ENCODE peak calls at places on chromosomes 16 and 17, in five cellular contexts. One of them, this sample, is unnamed.

GRCh38 chr16:88354229-88355092 is 28.3 kb upstream of the ZNF469 start:
- DNase-seq in AG04450: no peak
- DNase-seq in upper lobe of left lung: no peak
- DNase-seq in CD4-positive, alpha-beta memory T cell: no peak
- DNase-seq in fibroblast of lung: no peak
- DNase-seq in this sample: no peak

GRCh38 chr16:7363397-7364053 is 30.9 kb downstream of the RBFOX1 start:
- DNase-seq in AG04450: no peak
- DNase-seq in upper lobe of left lung: no peak
- DNase-seq in CD4-positive, alpha-beta memory T cell: no peak
- DNase-seq in fibroblast of lung: no peak
- DNase-seq in this sample: no peak

GRCh38 chr16:81167851-81168250 is 70.6 kb upstream of the BCO1 start:
- DNase-seq in AG04450: no peak
- DNase-seq in upper lobe of left lung: no peak
- DNase-seq in CD4-positive, alpha-beta memory T cell: no peak
- DNase-seq in fibroblast of lung: no peak
- DNase-seq in this sample: no peak

GRCh38 chr17:44655983-44656700 is at the start of gene MEIOC:
- DNase-seq in AG04450: no peak
- DNase-seq in upper lobe of left lung: no peak
- DNase-seq in CD4-positive, alpha-beta memory T cell: no peak
- DNase-seq in fibroblast of lung: no peak
- DNase-seq in this sample: peak; percentile 9

GRCh38 chr16:78484509-78485058 is 385.1 kb downstream of the WWOX start:
- DNase-seq in AG04450: no peak
- DNase-seq in upper lobe of left lung: no peak
- DNase-seq in CD4-positive, alpha-beta memory T cell: no peak
- DNase-seq in fibroblast of lung: no peak
- DNase-seq in this sample: no peak

GRCh38 chr17:1764274-1764673 is 2.4 kb downstream of the SERPINF1 start:
- DNase-seq in AG04450: peak; percentile 75
- DNase-seq in upper lobe of left lung: peak; percentile 67
- DNase-seq in CD4-positive, alpha-beta memory T cell: peak; percentile 72
- DNase-seq in fibroblast of lung: peak; percentile 93
- DNase-seq in this sample: peak; percentile 84

GRCh38 chr17:77421635-77421982 is 280.8 kb downstream of the SEC14L1 start:
- DNase-seq in AG04450: no peak
- DNase-seq in upper lobe of left lung: no peak
- DNase-seq in CD4-positive, alpha-beta memory T cell: no peak
- DNase-seq in fibroblast of lung: no peak
- DNase-seq in this sample: no peak

GRCh38 chr17:28131592-28131991 is 89.1 kb downstream of the NLK start:
- DNase-seq in AG04450: no peak
- DNase-seq in upper lobe of left lung: no peak
- DNase-seq in CD4-positive, alpha-beta memory T cell: no peak
- DNase-seq in fibroblast of lung: peak; percentile 37
- DNase-seq in this sample: no peak

GRCh38 chr17:65558683-65559311 is 2.7 kb downstream of the AXIN2 start:
- DNase-seq in AG04450: no peak
- DNase-seq in upper lobe of left lung: no peak
- DNase-seq in CD4-positive, alpha-beta memory T cell: peak; percentile 20
- DNase-seq in fibroblast of lung: no peak
- DNase-seq in this sample: no peak

GRCh38 chr16:81495321-81496234 is 51.0 kb downstream of the CMIP start:
- DNase-seq in AG04450: no peak
- DNase-seq in upper lobe of left lung: peak; percentile 66
- DNase-seq in CD4-positive, alpha-beta memory T cell: no peak
- DNase-seq in fibroblast of lung: no peak
- DNase-seq in this sample: no peak

GRCh38 chr16:3774156-3774767 is 56.9 kb upstream of the TRAP1 start:
- DNase-seq in AG04450: peak; percentile 13
- DNase-seq in upper lobe of left lung: no peak
- DNase-seq in CD4-positive, alpha-beta memory T cell: no peak
- DNase-seq in fibroblast of lung: peak; percentile 26
- DNase-seq in this sample: no peak

GRCh38 chr16:84922351-84923135 is 88.8 kb downstream of the ZDHHC7 start:
- DNase-seq in AG04450: no peak
- DNase-seq in upper lobe of left lung: peak; percentile 45
- DNase-seq in CD4-positive, alpha-beta memory T cell: no peak
- DNase-seq in fibroblast of lung: peak; percentile 64
- DNase-seq in this sample: no peak

GRCh38 chr17:11953924-11954323 is 43.4 kb downstream of the ZNF18 start:
- DNase-seq in AG04450: no peak
- DNase-seq in upper lobe of left lung: no peak
- DNase-seq in CD4-positive, alpha-beta memory T cell: no peak
- DNase-seq in fibroblast of lung: peak; percentile 6
- DNase-seq in this sample: no peak

GRCh38 chr17:28547623-28548416 is 4.6 kb downstream of the UNC119 start:
- DNase-seq in AG04450: no peak
- DNase-seq in upper lobe of left lung: peak; percentile 82
- DNase-seq in CD4-positive, alpha-beta memory T cell: peak; percentile 55
- DNase-seq in fibroblast of lung: peak; percentile 69
- DNase-seq in this sample: peak; percentile 40

GRCh38 chr16:26598061-26598460 is 468.7 kb upstream of the C16orf82 start:
- DNase-seq in AG04450: no peak
- DNase-seq in upper lobe of left lung: no peak
- DNase-seq in CD4-positive, alpha-beta memory T cell: peak; percentile 54
- DNase-seq in fibroblast of lung: no peak
- DNase-seq in this sample: peak; percentile 28

GRCh38 chr17:4969551-4970231 is 2.1 kb upstream of the SPAG7 start:
- DNase-seq in AG04450: no peak
- DNase-seq in upper lobe of left lung: no peak
- DNase-seq in CD4-positive, alpha-beta memory T cell: no peak
- DNase-seq in fibroblast of lung: peak; percentile 47
- DNase-seq in this sample: no peak

GRCh38 chr17:42577140-42577531 is 393 bp downstream of the PSMC3IP start:
- DNase-seq in AG04450: no peak
- DNase-seq in upper lobe of left lung: no peak
- DNase-seq in CD4-positive, alpha-beta memory T cell: no peak
- DNase-seq in fibroblast of lung: no peak
- DNase-seq in this sample: no peak

GRCh38 chr16:54930034-54930938 is at the start of gene IRX5:
- DNase-seq in AG04450: no peak
- DNase-seq in upper lobe of left lung: peak; percentile 91
- DNase-seq in CD4-positive, alpha-beta memory T cell: peak; percentile 20
- DNase-seq in fibroblast of lung: peak; percentile 67
- DNase-seq in this sample: no peak

GRCh38 chr17:78898075-78898836 is 4.7 kb downstream of the CEP295NL start:
- DNase-seq in AG04450: no peak
- DNase-seq in upper lobe of left lung: no peak
- DNase-seq in CD4-positive, alpha-beta memory T cell: no peak
- DNase-seq in fibroblast of lung: no peak
- DNase-seq in this sample: no peak

GRCh38 chr16:24977673-24978065 is 37.5 kb downstream of the ARHGAP17 start:
- DNase-seq in AG04450: peak; percentile 48
- DNase-seq in upper lobe of left lung: no peak
- DNase-seq in CD4-positive, alpha-beta memory T cell: no peak
- DNase-seq in fibroblast of lung: peak; percentile 88
- DNase-seq in this sample: no peak

GRCh38 chr16:68902376-68903345 is 59.3 kb downstream of the TANGO6 start:
- DNase-seq in AG04450: peak; percentile 15
- DNase-seq in upper lobe of left lung: peak; percentile 47
- DNase-seq in CD4-positive, alpha-beta memory T cell: no peak
- DNase-seq in fibroblast of lung: peak; percentile 66
- DNase-seq in this sample: no peak

GRCh38 chr16:86963600-86964575 is 353.3 kb downstream of the C16orf95 start:
- DNase-seq in AG04450: no peak
- DNase-seq in upper lobe of left lung: no peak
- DNase-seq in CD4-positive, alpha-beta memory T cell: no peak
- DNase-seq in fibroblast of lung: no peak
- DNase-seq in this sample: no peak

GRCh38 chr16:69402448-69402847 is 16.6 kb upstream of the TERF2 start:
- DNase-seq in AG04450: no peak
- DNase-seq in upper lobe of left lung: no peak
- DNase-seq in CD4-positive, alpha-beta memory T cell: no peak
- DNase-seq in fibroblast of lung: no peak
- DNase-seq in this sample: no peak

GRCh38 chr16:2043296-2043979 is 4.2 kb downstream of the NTHL1 start:
- DNase-seq in AG04450: no peak
- DNase-seq in upper lobe of left lung: peak; percentile 91
- DNase-seq in CD4-positive, alpha-beta memory T cell: no peak
- DNase-seq in fibroblast of lung: no peak
- DNase-seq in this sample: no peak

GRCh38 chr17:50014471-50015088 is 19.6 kb upstream of the DLX3 start:
- DNase-seq in AG04450: no peak
- DNase-seq in upper lobe of left lung: no peak
- DNase-seq in CD4-positive, alpha-beta memory T cell: no peak
- DNase-seq in fibroblast of lung: no peak
- DNase-seq in this sample: no peak

GRCh38 chr17:82402865-82403264 is 15.3 kb upstream of the HEXD start:
- DNase-seq in AG04450: no peak
- DNase-seq in upper lobe of left lung: no peak
- DNase-seq in CD4-positive, alpha-beta memory T cell: no peak
- DNase-seq in fibroblast of lung: no peak
- DNase-seq in this sample: no peak

GRCh38 chr17:4310349-4311060 is 46.7 kb upstream of the ANKFY1 start:
- DNase-seq in AG04450: no peak
- DNase-seq in upper lobe of left lung: no peak
- DNase-seq in CD4-positive, alpha-beta memory T cell: no peak
- DNase-seq in fibroblast of lung: peak; percentile 47
- DNase-seq in this sample: no peak

GRCh38 chr17:76384987-76385891 is 830 bp downstream of the SPHK1 start:
- DNase-seq in AG04450: no peak
- DNase-seq in upper lobe of left lung: peak; percentile 61
- DNase-seq in CD4-positive, alpha-beta memory T cell: no peak
- DNase-seq in fibroblast of lung: no peak
- DNase-seq in this sample: peak; percentile 68

GRCh38 chr16:11050954-11051353 is 106.6 kb downstream of the CLEC16A start:
- DNase-seq in AG04450: no peak
- DNase-seq in upper lobe of left lung: no peak
- DNase-seq in CD4-positive, alpha-beta memory T cell: no peak
- DNase-seq in fibroblast of lung: no peak
- DNase-seq in this sample: no peak

GRCh38 chr17:79829004-79829403 is 10.2 kb downstream of the CBX4 start:
- DNase-seq in AG04450: no peak
- DNase-seq in upper lobe of left lung: no peak
- DNase-seq in CD4-positive, alpha-beta memory T cell: no peak
- DNase-seq in fibroblast of lung: no peak
- DNase-seq in this sample: no peak

GRCh38 chr16:28063047-28063521 is 430 bp downstream of the GSG1L start:
- DNase-seq in AG04450: no peak
- DNase-seq in upper lobe of left lung: no peak
- DNase-seq in CD4-positive, alpha-beta memory T cell: no peak
- DNase-seq in fibroblast of lung: no peak
- DNase-seq in this sample: no peak

GRCh38 chr17:62668091-62668804 is 40.8 kb downstream of the MRC2 start:
- DNase-seq in AG04450: no peak
- DNase-seq in upper lobe of left lung: no peak
- DNase-seq in CD4-positive, alpha-beta memory T cell: no peak
- DNase-seq in fibroblast of lung: no peak
- DNase-seq in this sample: no peak

GRCh38 chr17:43552229-43552837 is 6.2 kb upstream of the ETV4 start:
- DNase-seq in AG04450: no peak
- DNase-seq in upper lobe of left lung: no peak
- DNase-seq in CD4-positive, alpha-beta memory T cell: no peak
- DNase-seq in fibroblast of lung: no peak
- DNase-seq in this sample: no peak

GRCh38 chr17:75031972-75032895 is 14.5 kb downstream of the ATP5PD start:
- DNase-seq in AG04450: no peak
- DNase-seq in upper lobe of left lung: peak; percentile 62
- DNase-seq in CD4-positive, alpha-beta memory T cell: peak; percentile 66
- DNase-seq in fibroblast of lung: peak; percentile 85
- DNase-seq in this sample: peak; percentile 72
- H3K4me3 ChIP-seq in AG04450: peak overlapping the region; percentile 71
- H3K4me3 ChIP-seq in upper lobe of left lung: peak overlapping the region; percentile 59
- H3K4me3 ChIP-seq in CD4-positive, alpha-beta memory T cell: no peak overlapping the region
- H3K4me3 ChIP-seq in fibroblast of lung: peak overlapping the region; percentile 64
- H3K4me3 ChIP-seq in this sample: peak overlapping the region; percentile 44

DNA sequence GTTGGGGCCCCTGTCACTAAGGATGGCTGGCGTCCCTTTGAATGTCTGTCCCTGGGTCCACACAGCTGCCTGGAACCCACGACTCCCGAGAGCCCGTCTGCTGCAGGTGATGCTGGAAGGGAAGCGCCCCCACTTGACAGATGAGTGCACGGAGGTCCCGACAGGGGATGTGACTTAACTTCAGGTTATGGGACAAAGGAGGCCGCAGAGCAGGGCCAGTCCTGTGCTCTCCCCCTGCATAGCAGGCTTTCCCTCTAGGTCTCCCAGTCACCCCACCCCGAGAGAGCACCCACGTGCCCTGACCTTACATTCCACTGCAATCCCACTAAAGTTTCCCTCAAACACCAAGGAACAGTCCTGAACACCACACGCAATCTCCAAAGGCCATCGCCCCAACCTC is 6.0 kb upstream of the RCVRN start:
- DNase-seq in AG04450: no peak
- DNase-seq in upper lobe of left lung: no peak
- DNase-seq in CD4-positive, alpha-beta memory T cell: no peak
- DNase-seq in fibroblast of lung: no peak
- DNase-seq in this sample: no peak
- H3K27ac ChIP-seq in AG04450: no peak overlapping the region
- H3K27ac ChIP-seq in upper lobe of left lung: no peak overlapping the region
- H3K27ac ChIP-seq in CD4-positive, alpha-beta memory T cell: no peak overlapping the region
- H3K27ac ChIP-seq in fibroblast of lung: no peak overlapping the region
- H3K27ac ChIP-seq in this sample: no peak overlapping the region

DNA sequence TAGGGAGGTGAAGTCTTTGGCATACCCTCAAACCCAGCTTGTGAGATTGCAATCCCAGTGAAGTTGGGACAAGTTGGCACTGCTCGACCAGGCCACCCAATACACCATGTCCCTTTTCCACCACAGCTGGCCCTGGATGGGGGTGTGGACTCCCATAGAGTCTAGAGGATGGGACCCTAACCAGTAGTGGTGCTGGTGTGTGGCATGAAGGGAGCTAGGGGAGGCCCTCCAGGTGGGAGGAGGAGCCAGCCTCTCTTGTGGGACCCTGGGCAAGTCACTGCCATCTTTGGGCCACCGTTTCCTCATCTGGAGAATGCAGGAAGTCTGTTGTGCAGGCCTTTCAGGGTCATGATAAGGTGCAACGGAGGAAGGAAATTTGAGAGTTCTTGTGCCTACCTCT is 1854.9 kb downstream of the TP53TG3F start:
- DNase-seq in AG04450: no peak
- DNase-seq in upper lobe of left lung: no peak
- DNase-seq in CD4-positive, alpha-beta memory T cell: no peak
- DNase-seq in fibroblast of lung: no peak
- DNase-seq in this sample: no peak
- H3K9me3 ChIP-seq in AG04450: peaks cover 54% of the 10 kb centered on the region
- H3K9me3 ChIP-seq in upper lobe of left lung: no peaks in the 10 kb centered on the region
- H3K9me3 ChIP-seq in CD4-positive, alpha-beta memory T cell: peaks cover 4% of the 10 kb centered on the region
- H3K9me3 ChIP-seq in fibroblast of lung: no peaks in the 10 kb centered on the region
- H3K9me3 ChIP-seq in this sample: peaks cover 40% of the 10 kb centered on the region

GRCh38 chr16:58465817-58466216 is 34.1 kb upstream of the NDRG4 start:
- DNase-seq in AG04450: no peak
- DNase-seq in upper lobe of left lung: no peak
- DNase-seq in CD4-positive, alpha-beta memory T cell: no peak
- DNase-seq in fibroblast of lung: no peak
- DNase-seq in this sample: no peak
- H3K4me3 ChIP-seq in AG04450: no peak overlapping the region
- H3K4me3 ChIP-seq in upper lobe of left lung: peak overlapping the region; percentile 61
- H3K4me3 ChIP-seq in CD4-positive, alpha-beta memory T cell: no peak overlapping the region
- H3K4me3 ChIP-seq in fibroblast of lung: no peak overlapping the region
- H3K4me3 ChIP-seq in this sample: no peak overlapping the region